ENCODE peak calls at places on chromosomes 6 and 20, in six cellular contexts. N is left cardiac atrium, B is A549, K is cardiac muscle cell, E is anterior cingulate cortex, L is NCI-H1048. H is an unnamed sample.

GRCh38 chr6:129921169-129921817 is 60.2 kb upstream of the TMEM244 start:
- DNase-seq in L (no peak), K (no peak), B (no peak), N (no peak), E (no peak), H (no peak)

GRCh38 chr20:59813126-59813947 is 120.1 kb downstream of the SYCP2 start:
- DNase-seq in E (no peak), B (no peak), K (no peak), L (no peak), N (no peak), H (no peak)

GRCh38 chr20:4726710-4727391 is 5.1 kb downstream of the PRND start:
- DNase-seq in E (no peak), B (no peak), L (no peak), N (no peak), K (peak), H (no peak)

GRCh38 chr20:16258766-16259165 is 314.5 kb downstream of the KIF16B start:
- DNase-seq in K (no peak), E (no peak), B (no peak), L (no peak), N (no peak), H (no peak)

GRCh38 chr6:110628330-110628729 is 151.9 kb upstream of the SLC22A16 start:
- DNase-seq in L (no peak), E (no peak), K (peak), N (no peak), B (no peak), H (no peak)

GRCh38 chr20:4905195-4905594 is 96.1 kb downstream of the SLC23A2 start:
- DNase-seq in E (no peak), K (no peak), B (no peak), N (no peak), L (no peak), H (no peak)

GRCh38 chr6:12148317-12148801 is 136.2 kb downstream of the HIVEP1 start:
- DNase-seq in B (peak), E (no peak), L (no peak), N (no peak), K (peak), H (no peak)

GRCh38 chr6:7692453-7692784 is 33.5 kb upstream of the BMP6 start:
- DNase-seq in K (no peak), N (no peak), B (no peak), L (no peak), E (no peak), H (no peak)

GRCh38 chr20:24950128-24950835 is 1.2 kb downstream of the CST7 start:
- DNase-seq in N (no peak), E (no peak), K (no peak), B (no peak), L (no peak), H (no peak)

GRCh38 chr20:10793741-10794140 is 119.9 kb upstream of the JAG1 start:
- DNase-seq in K (no peak), B (no peak), L (no peak), N (no peak), E (no peak), H (no peak)

GRCh38 chr6:33123732-33124524 is 48.1 kb downstream of the HLA-DPB1 start:
- DNase-seq in B (peak), K (peak), N (no peak), L (peak), E (no peak), H (peak)

GRCh38 chr6:33809619-33810018 is 5.8 kb upstream of the MLN start:
- DNase-seq in K (no peak), B (no peak), L (no peak), E (no peak), N (no peak), H (no peak)

GRCh38 chr20:51462566-51463276 is 79.8 kb downstream of the NFATC2 start:
- DNase-seq in L (no peak), B (no peak), N (peak), E (no peak), K (peak), H (peak)

GRCh38 chr6:75205776-75206334 is at the start of gene COL12A1:
- DNase-seq in K (peak), E (no peak), L (peak), B (peak), N (peak), H (peak)

GRCh38 chr6:32845381-32845884 is 1.6 kb upstream of the PSMB8 start:
- DNase-seq in L (no peak), K (no peak), E (no peak), N (no peak), B (no peak), H (no peak)

GRCh38 chr6:71248306-71248705 is 40.3 kb upstream of the OGFRL1 start:
- DNase-seq in B (peak), E (no peak), K (peak), L (no peak), N (no peak), H (no peak)

GRCh38 chr6:126620747-126621146 is 280.8 kb downstream of the CENPW start:
- DNase-seq in B (no peak), L (no peak), N (no peak), E (no peak), K (no peak), H (no peak)

GRCh38 chr6:49423817-49424216 is 39.2 kb downstream of the MMUT start:
- DNase-seq in N (no peak), B (peak), L (no peak), E (no peak), K (peak), H (peak)

GRCh38 chr6:89950879-89951391 is 56.7 kb downstream of the GJA10 start:
- DNase-seq in K (peak), N (peak), E (no peak), L (no peak), B (no peak), H (no peak)

GRCh38 chr20:43786885-43787284 is 60.1 kb upstream of the GTSF1L start:
- DNase-seq in L (no peak), B (no peak), K (no peak), N (no peak), E (no peak), H (no peak)

GRCh38 chr20:1391640-1392442 is 1.0 kb downstream of the FKBP1A start:
- DNase-seq in B (no peak), K (peak), E (no peak), N (peak), L (no peak), H (peak)

GRCh38 chr6:10687582-10687981 is 6.8 kb downstream of the C6orf52 start:
- DNase-seq in K (no peak), N (no peak), B (no peak), L (no peak), E (no peak), H (no peak)

GRCh38 chr6:30325150-30325872 is 1.4 kb upstream of the TRIM39 start:
- DNase-seq in L (no peak), E (no peak), K (peak), N (peak), B (peak), H (peak)

GRCh38 chr6:108546079-108547049 is 14.4 kb upstream of the FOXO3 start:
- DNase-seq in K (no peak), E (no peak), L (no peak), N (no peak), B (no peak), H (no peak)

GRCh38 chr20:50569864-50570836 is 60.0 kb downstream of the PTPN1 start:
- DNase-seq in N (no peak), L (no peak), K (peak), B (peak), E (no peak), H (no peak)

GRCh38 chr20:61310954-61311353 is 58.9 kb downstream of the CDH4 start:
- DNase-seq in L (no peak), N (no peak), K (no peak), E (no peak), B (peak), H (no peak)

GRCh38 chr6:161161889-161162624 is 111.8 kb downstream of the AGPAT4 start:
- DNase-seq in E (no peak), L (no peak), B (no peak), K (peak), N (no peak), H (no peak)

H was measured in SK-N-SH.